ENCODE peak calls at places on chromosomes 7 and 10, in four cellular contexts. Y, Q, U and A are unnamed samples.

GRCh38 chr10:126798649-126799048 is 106.6 kb upstream of the DOCK1 start:
- DNase-seq in Y (no peak), Q (no peak), U (no peak), A (no peak)

GRCh38 chr7:111639894-111640293 is 77.6 kb upstream of the IMMP2L start:
- DNase-seq in Y (no peak), Q (no peak), U (no peak), A (no peak)

GRCh38 chr10:27819781-27820531 is 74.3 kb upstream of the MKX start:
- DNase-seq in Y (no peak), Q (no peak), U (no peak), A (peak)

GRCh38 chr7:55573234-55573504 is 867 bp upstream of the VOPP1 start:
- DNase-seq in Y (no peak), Q (no peak), U (no peak), A (no peak)

GRCh38 chr7:112074464-112074863 is 131.7 kb downstream of the DOCK4 start:
- DNase-seq in Y (no peak), Q (no peak), U (no peak), A (no peak)

GRCh38 chr7:131501422-131501821 is 55.0 kb downstream of the PODXL start:
- DNase-seq in Y (no peak), Q (no peak), U (no peak), A (no peak)

GRCh38 chr10:92407305-92408016 is 116.5 kb downstream of the MARCHF5 start:
- DNase-seq in Y (no peak), Q (no peak), U (no peak), A (no peak)

GRCh38 chr7:8133955-8134733 is 127.8 kb downstream of the ICA1 start:
- DNase-seq in Y (no peak), Q (no peak), U (no peak), A (no peak)

GRCh38 chr7:118496138-118496644 is 271.7 kb downstream of the ANKRD7 start:
- DNase-seq in Y (no peak), Q (no peak), U (no peak), A (no peak)

GRCh38 chr7:128363261-128363721 is 1.8 kb upstream of the PRRT4 start:
- DNase-seq in Y (no peak), Q (no peak), U (no peak), A (no peak)
- H3K4me3 ChIP-seq in Y (no peak), Q (no peak), U (no peak), A (no peak)

GRCh38 chr7:95951531-95951930 is 179.2 kb downstream of the DYNC1I1 start:
- DNase-seq in Y (no peak), Q (no peak), U (no peak), A (no peak)

GRCh38 chr7:95950698-95951097 is 178.3 kb downstream of the DYNC1I1 start:
- DNase-seq in Y (no peak), Q (no peak), U (no peak), A (no peak)

GRCh38 chr7:95955748-95956147 is 183.4 kb downstream of the DYNC1I1 start:
- DNase-seq in Y (no peak), Q (no peak), U (no peak), A (no peak)

GRCh38 chr7:95951997-95952795 is 179.8 kb downstream of the DYNC1I1 start:
- DNase-seq in Y (no peak), Q (no peak), U (no peak), A (no peak)

DNA sequence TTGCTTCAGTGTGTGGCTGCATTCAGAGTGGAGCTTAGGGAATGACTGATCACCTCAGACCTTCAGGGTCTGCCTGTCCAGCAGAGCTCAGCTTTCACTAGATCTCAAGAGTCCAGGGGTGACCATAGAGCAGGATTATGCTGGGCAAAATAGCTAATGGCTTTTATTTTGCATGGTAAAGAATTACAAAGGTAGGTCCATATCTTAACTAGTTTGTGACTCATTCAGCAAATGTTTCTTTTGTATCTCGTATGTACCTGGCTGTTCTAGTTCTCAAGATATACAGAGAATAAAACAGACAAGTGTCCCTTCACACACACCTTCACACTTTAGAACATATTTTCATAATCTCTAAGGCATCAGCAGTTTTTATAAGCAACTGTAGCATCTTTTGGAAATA is 180.5 kb downstream of the DYNC1I1 start:
- DNase-seq in Y (no peak), Q (no peak), U (no peak), A (no peak)
- H3K4me3 ChIP-seq in Y (no peak), Q (no peak), U (no peak), A (no peak)

GRCh38 chr10:3777876-3778707 is 6.9 kb downstream of the KLF6 start:
- DNase-seq in Y (no peak), Q (no peak), U (no peak), A (no peak)

GRCh38 chr10:3775671-3776551 is 9.1 kb downstream of the KLF6 start:
- DNase-seq in Y (no peak), Q (no peak), U (no peak), A (no peak)

GRCh38 chr10:3778708-3779108 is 6.3 kb downstream of the KLF6 start:
- DNase-seq in Y (no peak), Q (no peak), U (peak), A (no peak)

GRCh38 chr10:3774814-3775670 is 10.0 kb downstream of the KLF6 start:
- DNase-seq in Y (no peak), Q (no peak), U (no peak), A (no peak)

DNA sequence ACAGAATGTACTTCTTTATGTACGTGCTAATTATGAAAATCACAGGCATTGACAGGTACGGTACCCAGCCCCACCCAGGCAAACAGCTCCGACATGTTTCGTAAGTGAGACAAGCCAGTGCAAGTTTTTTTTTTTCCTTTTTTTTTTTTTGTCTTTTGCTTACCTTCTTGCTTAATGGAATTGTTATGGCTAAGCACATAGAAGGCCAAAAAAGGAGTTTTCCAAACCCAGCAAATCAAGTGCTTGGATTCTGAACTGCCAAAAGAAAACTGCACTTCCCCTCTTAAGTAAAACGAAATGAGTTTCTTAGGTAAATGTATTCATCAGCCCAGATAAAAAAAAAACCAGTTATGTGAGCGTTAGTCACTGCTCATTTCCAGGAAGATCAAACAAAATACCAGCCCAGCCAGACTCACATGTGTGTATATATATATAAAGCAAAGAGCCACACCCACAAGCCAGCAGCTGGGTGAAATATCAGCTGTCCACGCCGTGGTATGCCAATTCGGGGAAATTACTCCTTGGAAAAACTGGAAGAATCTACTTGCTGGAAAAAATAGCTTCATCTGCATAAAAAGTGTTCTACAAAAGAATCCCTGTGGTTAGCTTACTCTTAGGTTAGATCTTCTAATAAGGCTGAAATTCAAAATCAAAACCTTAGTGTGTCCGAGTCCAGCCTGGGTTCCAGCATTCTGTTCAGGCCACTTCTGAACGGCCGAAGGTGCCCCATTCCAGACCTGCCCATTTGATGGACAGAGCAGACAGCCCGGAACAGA is 8.0 kb downstream of the KLF6 start:
- DNase-seq in Y (peak), Q (no peak), U (peak), A (no peak)
- H3K4me3 ChIP-seq in Y (peak), Q (no peak), U (no peak), A (no peak)

GRCh38 chr7:73418113-73418703 is 15.4 kb upstream of the FZD9 start:
- DNase-seq in Y (no peak), Q (no peak), U (no peak), A (no peak)
- H3K4me3 ChIP-seq in Y (no peak), Q (no peak), U (no peak), A (no peak)

GRCh38 chr7:121329460-121330052 is 756 bp downstream of the WNT16 start:
- DNase-seq in Y (no peak), Q (no peak), U (peak), A (no peak)
- H3K4me3 ChIP-seq in Y (no peak), Q (peak), U (peak), A (peak)

DNA sequence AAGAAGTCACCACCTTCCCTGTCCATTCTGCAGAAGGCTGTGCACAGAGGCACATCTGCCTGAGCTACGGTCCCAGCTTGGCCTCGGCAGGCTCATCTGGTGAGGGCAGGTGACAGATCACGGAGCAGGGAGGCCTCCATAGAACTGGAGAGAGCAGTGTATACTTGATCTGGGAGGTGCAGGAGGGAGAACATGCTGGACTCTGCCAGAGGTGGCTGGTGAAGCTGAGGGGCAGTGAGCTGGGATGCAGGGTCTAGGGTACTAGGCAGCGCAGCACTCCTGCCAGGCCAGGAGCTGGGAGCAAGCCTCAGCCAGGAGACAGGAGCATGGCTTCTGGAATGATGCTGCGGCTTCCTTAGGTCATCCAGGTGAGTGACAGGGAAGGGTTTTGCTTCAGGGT is 553.0 kb downstream of the TCERG1L start:
- DNase-seq in Y (no peak), Q (no peak), U (no peak), A (no peak)
- H3K4me3 ChIP-seq in Y (no peak), Q (no peak), U (no peak), A (no peak)

DNA sequence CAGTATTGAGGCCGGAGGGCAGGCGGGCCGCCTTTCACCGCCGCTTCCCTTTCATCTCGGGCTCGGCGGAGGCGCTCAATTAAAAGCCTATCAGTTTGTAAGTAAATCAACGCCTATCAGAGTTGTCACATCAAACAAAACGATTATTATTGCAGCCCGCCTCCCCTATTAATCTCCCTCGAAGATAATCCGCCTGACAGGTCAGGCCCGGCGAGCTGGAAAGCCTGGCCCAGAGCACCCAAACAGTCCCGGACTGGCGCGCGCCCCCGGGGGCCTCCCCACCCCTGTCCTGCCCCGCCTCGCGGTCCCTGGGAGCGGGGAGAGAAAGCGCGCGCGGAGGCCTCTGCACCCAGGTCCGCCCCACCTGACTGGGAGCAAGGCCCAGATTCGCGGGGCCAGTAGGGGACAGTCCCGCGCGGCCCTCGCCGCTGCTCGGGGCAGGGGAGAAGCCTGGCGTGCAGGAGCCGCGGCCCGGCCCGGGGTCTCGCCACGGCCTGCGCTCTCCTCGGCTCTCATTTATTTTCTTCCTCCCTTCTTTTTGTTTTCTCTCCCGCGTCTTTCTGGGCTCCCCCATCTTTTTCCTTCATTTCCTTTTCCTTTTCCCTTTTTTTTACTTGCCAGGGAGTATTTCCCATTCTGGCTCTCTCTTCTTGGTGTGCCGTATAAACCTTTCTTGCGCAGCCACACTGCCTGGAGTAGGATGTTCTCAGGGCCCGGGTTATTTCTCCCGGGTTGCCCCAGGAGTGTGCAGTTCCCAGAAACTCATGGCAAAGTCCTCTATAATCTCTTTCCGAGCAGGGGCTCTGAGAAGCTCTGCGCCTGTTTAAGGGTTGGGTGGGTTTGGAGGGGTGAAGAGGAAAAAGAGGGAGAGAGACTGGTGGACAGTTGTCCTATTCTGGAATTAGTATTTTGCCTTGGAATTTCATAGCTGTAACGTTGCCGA is 3.9 kb upstream of the ZNF503 start:
- DNase-seq in Y (no peak), Q (no peak), U (peak), A (no peak)
- H3K4me3 ChIP-seq in Y (no peak), Q (peak), U (no peak), A (peak)